ENCODE peak calls at places on chromosome 9, in eight cellular contexts. B, N, W, Q, H, D, M and R are unnamed samples.
A peak's percentile ranks its signal among the peaks of the same experiment; 100 is the strongest.

GRCh38 chr9:136526625-136527066 is 19.2 kb downstream of the NOTCH1 start:
- DNase-seq in B (no peak), N (no peak), W (no peak), Q (peak; percentile 71), H (no peak), D (no peak), M (no peak), R (no peak)

GRCh38 chr9:96612105-96612965 is 7.3 kb downstream of the CDC14B start:
- DNase-seq in B (peak; percentile 96), N (peak; percentile 88), W (peak; percentile 86), Q (peak; percentile 79), H (peak; percentile 77), D (no peak), M (no peak), R (peak; percentile 83)

GRCh38 chr9:7452378-7452777 is 347.2 kb downstream of the DMAC1 start:
- DNase-seq in B (peak; percentile 81), N (no peak), W (no peak), Q (no peak), H (peak; percentile 91), D (no peak), M (no peak), R (peak; percentile 82)

GRCh38 chr9:17082343-17082742 is 52.5 kb upstream of the CNTLN start:
- DNase-seq in B (peak; percentile 60), N (no peak), W (peak; percentile 32), Q (peak; percentile 48), H (no peak), D (no peak), M (no peak), R (no peak)

GRCh38 chr9:93091453-93092081 is 4.5 kb upstream of the CARD19 start:
- DNase-seq in B (peak; percentile 90), N (peak; percentile 42), W (peak; percentile 87), Q (peak; percentile 58), H (peak; percentile 85), D (no peak), M (no peak), R (peak; percentile 87)

GRCh38 chr9:27726244-27727141 is 153.2 kb upstream of the C9orf72 start:
- DNase-seq in B (peak; percentile 55), N (no peak), W (peak; percentile 86), Q (peak; percentile 87), H (peak; percentile 69), D (peak; percentile 25), M (no peak), R (peak; percentile 83)

GRCh38 chr9:68447611-68448010 is 91.2 kb downstream of the PGM5 start:
- DNase-seq in B (no peak), N (no peak), W (no peak), Q (no peak), H (no peak), D (no peak), M (no peak), R (no peak)

GRCh38 chr9:98430535-98430934 is 175.1 kb upstream of the TBC1D2 start:
- DNase-seq in B (peak; percentile 50), N (no peak), W (peak; percentile 37), Q (no peak), H (no peak), D (no peak), M (no peak), R (no peak)

GRCh38 chr9:38036359-38037084 is 32.5 kb downstream of the SHB start:
- DNase-seq in B (peak; percentile 67), N (no peak), W (peak; percentile 75), Q (no peak), H (peak; percentile 84), D (no peak), M (no peak), R (peak; percentile 92)

GRCh38 chr9:71734953-71735352 is 33.4 kb downstream of the CEMIP2 start:
- DNase-seq in B (no peak), N (no peak), W (no peak), Q (no peak), H (no peak), D (no peak), M (no peak), R (no peak)

GRCh38 chr9:71725590-71726338 is 42.5 kb downstream of the CEMIP2 start:
- DNase-seq in B (peak; percentile 90), N (no peak), W (peak; percentile 78), Q (peak; percentile 49), H (peak; percentile 99), D (peak; percentile 35), M (no peak), R (peak; percentile 96)

GRCh38 chr9:19965336-19965735 is 176.5 kb upstream of the SLC24A2 start:
- DNase-seq in B (peak; percentile 10), N (no peak), W (peak; percentile 14), Q (no peak), H (no peak), D (no peak), M (no peak), R (no peak)

GRCh38 chr9:6894135-6894534 is 136.4 kb downstream of the KDM4C start:
- DNase-seq in B (no peak), N (no peak), W (no peak), Q (no peak), H (no peak), D (no peak), M (no peak), R (no peak)

GRCh38 chr9:35338561-35339274 is 151.2 kb upstream of the RUSC2 start:
- DNase-seq in B (no peak), N (no peak), W (no peak), Q (no peak), H (peak; percentile 54), D (no peak), M (no peak), R (peak; percentile 20)

GRCh38 chr9:124602204-124602603 is 95.0 kb upstream of the NR5A1 start:
- DNase-seq in B (peak; percentile 57), N (no peak), W (no peak), Q (peak; percentile 23), H (peak; percentile 92), D (no peak), M (no peak), R (peak; percentile 91)

GRCh38 chr9:115373000-115373709 is 255.2 kb upstream of the TNC start:
- DNase-seq in B (peak; percentile 98), N (no peak), W (peak; percentile 82), Q (peak; percentile 75), H (peak; percentile 99), D (peak; percentile 74), M (no peak), R (peak; percentile 97)

GRCh38 chr9:69981686-69982450 is 61.8 kb upstream of the MAMDC2 start:
- DNase-seq in B (peak; percentile 77), N (no peak), W (peak; percentile 71), Q (no peak), H (peak; percentile 69), D (no peak), M (no peak), R (peak; percentile 64)

DNA sequence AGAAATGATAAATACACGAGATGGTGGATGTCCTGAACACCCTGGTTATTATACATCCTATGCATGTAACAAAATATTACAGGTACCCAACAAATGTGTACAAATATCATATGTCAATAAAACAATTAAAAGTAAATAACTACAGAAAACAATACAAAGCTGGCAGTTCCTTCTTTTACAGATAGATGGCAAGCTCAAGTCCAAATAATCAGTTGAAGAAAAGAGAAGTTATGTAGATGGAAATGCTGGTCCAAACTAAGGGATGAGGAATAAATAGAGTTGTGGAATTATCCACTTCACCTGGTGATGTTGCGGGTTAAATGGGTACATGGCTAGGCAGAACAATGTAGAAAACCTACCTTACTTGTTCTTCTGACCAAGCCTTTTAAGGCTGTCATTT is 79.4 kb downstream of the PALM2AKAP2 start:
- DNase-seq in B (no peak), N (no peak), W (no peak), Q (no peak), H (peak; percentile 12), D (no peak), M (no peak), R (no peak)
- TF ChIP-seq CTCF in B (peak; percentile 30), N (peak; percentile 13), W (peak; percentile 51), Q (peak; percentile 10), H (no peak), D (peak; percentile 11), M (peak; percentile 23), R (peak; percentile 45)

GRCh38 chr9:133786936-133787748 is 49.0 kb upstream of the SARDH start:
- DNase-seq in B (no peak), N (no peak), W (no peak), Q (no peak), H (no peak), D (no peak), M (peak; percentile 39), R (no peak)
- H3K4me3 ChIP-seq in B (no peak overlapping the region), N (no peak overlapping the region), W (no peak overlapping the region), Q (no peak overlapping the region), H (no peak overlapping the region), D (no peak overlapping the region), M (no peak overlapping the region), R (no peak overlapping the region)

GRCh38 chr9:1732670-1733069 is 282.5 kb upstream of the SMARCA2 start:
- DNase-seq in B (no peak), N (no peak), W (no peak), Q (no peak), H (peak; percentile 40), D (no peak), M (no peak), R (peak; percentile 41)
- TF ChIP-seq CTCF in B (no peak), N (no peak), W (no peak), Q (no peak), H (peak; percentile 53), D (peak; percentile 29), M (no peak), R (peak; percentile 60)

GRCh38 chr9:36742264-36742663 is 169.6 kb downstream of the MELK start:
- DNase-seq in B (no peak), N (no peak), W (no peak), Q (no peak), H (no peak), D (no peak), M (no peak), R (no peak)

GRCh38 chr9:36744678-36745077 is 172.0 kb downstream of the MELK start:
- DNase-seq in B (no peak), N (no peak), W (no peak), Q (no peak), H (no peak), D (no peak), M (no peak), R (no peak)

GRCh38 chr9:36738318-36738975 is 165.8 kb downstream of the MELK start:
- DNase-seq in B (peak; percentile 61), N (no peak), W (peak; percentile 53), Q (no peak), H (peak; percentile 84), D (no peak), M (no peak), R (peak; percentile 89)

DNA sequence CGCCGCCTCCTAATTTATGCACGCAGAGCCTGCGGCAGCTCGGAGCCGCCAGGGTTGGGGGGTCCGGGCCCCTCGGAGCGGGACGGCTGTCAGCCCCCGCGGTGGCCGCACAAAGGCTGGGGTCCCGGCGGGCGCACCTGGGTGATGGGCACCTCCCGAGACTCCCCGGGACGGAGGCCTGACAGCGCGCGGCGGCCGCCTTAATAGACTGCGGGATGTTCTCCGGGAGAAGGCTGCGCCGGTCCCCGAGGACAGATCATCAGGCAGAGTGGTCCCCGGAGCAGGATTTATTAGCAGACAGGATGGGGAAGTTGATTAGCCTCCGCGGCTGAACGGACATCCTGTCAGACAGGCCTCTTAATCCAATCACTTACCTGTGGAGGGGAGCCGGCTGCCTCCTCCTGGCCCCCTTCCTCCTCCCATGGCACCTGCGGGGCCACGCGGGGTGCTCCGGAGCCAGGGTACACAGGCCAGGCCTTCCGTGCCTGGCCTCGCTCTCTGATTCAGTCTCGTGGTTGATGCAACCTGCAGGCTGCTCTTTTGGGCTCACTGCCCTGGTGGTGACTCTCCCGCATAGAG is 166.9 kb downstream of the MELK start:
- DNase-seq in B (no peak), N (no peak), W (no peak), Q (no peak), H (no peak), D (no peak), M (peak; percentile 80), R (no peak)
- H3K4me3 ChIP-seq in B (no peak overlapping the region), N (no peak overlapping the region), W (no peak overlapping the region), Q (no peak overlapping the region), H (no peak overlapping the region), D (no peak overlapping the region), M (no peak overlapping the region), R (no peak overlapping the region)